ENCODE peak calls at places on chromosomes 16 and 17, in eight cellular contexts. K, J, M, V, X, I, O and T are unnamed samples.

GRCh38 chr17:79988163-79988971 is 47.3 kb downstream of the TBC1D16 start:
- DNase-seq in K (peak), J (no peak), M (peak), V (peak), X (peak), I (peak), O (no peak), T (no peak)

GRCh38 chr17:67365762-67366192 is 600 bp downstream of the PSMD12 start:
- DNase-seq in K (no peak), J (no peak), M (peak), V (peak), X (peak), I (peak), O (peak), T (no peak)

GRCh38 chr17:34154916-34155730 is 100.0 kb upstream of the CCL2 start:
- DNase-seq in K (no peak), J (no peak), M (no peak), V (no peak), X (no peak), I (no peak), O (no peak), T (no peak)

GRCh38 chr17:35088647-35088910 is 25.1 kb upstream of the RFFL start:
- DNase-seq in K (no peak), J (no peak), M (no peak), V (no peak), X (no peak), I (no peak), O (no peak), T (no peak)

GRCh38 chr17:57985675-57985974 is 2.4 kb downstream of the VEZF1 start:
- DNase-seq in K (no peak), J (no peak), M (peak), V (peak), X (peak), I (peak), O (peak), T (no peak)

GRCh38 chr16:12535535-12536411 is 267.9 kb downstream of the CPPED1 start:
- DNase-seq in K (no peak), J (peak), M (no peak), V (no peak), X (no peak), I (no peak), O (no peak), T (no peak)

GRCh38 chr17:42192189-42193126 is 1.8 kb downstream of the GHDC start:
- DNase-seq in K (no peak), J (no peak), M (no peak), V (no peak), X (no peak), I (no peak), O (peak), T (no peak)

GRCh38 chr17:1120596-1121441 is 59.0 kb downstream of the ABR start:
- DNase-seq in K (no peak), J (no peak), M (no peak), V (no peak), X (no peak), I (no peak), O (no peak), T (peak)

GRCh38 chr17:71740866-71741265 is 380.0 kb upstream of the SOX9 start:
- DNase-seq in K (no peak), J (no peak), M (no peak), V (no peak), X (no peak), I (no peak), O (no peak), T (no peak)

GRCh38 chr16:65102326-65102725 is 19.5 kb downstream of the CDH11 start:
- DNase-seq in K (no peak), J (no peak), M (no peak), V (no peak), X (no peak), I (no peak), O (no peak), T (no peak)

GRCh38 chr17:80501739-80502577 is 25.6 kb upstream of the NPTX1 start:
- DNase-seq in K (no peak), J (no peak), M (peak), V (peak), X (peak), I (peak), O (no peak), T (no peak)

GRCh38 chr16:70686376-70687171 is 721 bp upstream of the MTSS2 start:
- DNase-seq in K (no peak), J (no peak), M (no peak), V (no peak), X (no peak), I (no peak), O (no peak), T (no peak)

GRCh38 chr16:72469932-72470331 is 298.0 kb upstream of the PMFBP1 start:
- DNase-seq in K (no peak), J (no peak), M (no peak), V (no peak), X (no peak), I (no peak), O (no peak), T (no peak)

GRCh38 chr16:27199747-27200146 is 3.6 kb upstream of the KDM8 start:
- DNase-seq in K (no peak), J (no peak), M (no peak), V (peak), X (no peak), I (no peak), O (peak), T (no peak)

GRCh38 chr17:6479626-6480324 is 35.5 kb downstream of the PIMREG start:
- DNase-seq in K (no peak), J (no peak), M (no peak), V (no peak), X (no peak), I (no peak), O (no peak), T (no peak)

GRCh38 chr17:68006797-68007196 is 10.5 kb upstream of the C17orf58 start:
- DNase-seq in K (no peak), J (no peak), M (no peak), V (no peak), X (no peak), I (no peak), O (no peak), T (no peak)

GRCh38 chr16:75532142-75532765 is 3.7 kb downstream of the CHST5 start:
- DNase-seq in K (no peak), J (no peak), M (no peak), V (no peak), X (no peak), I (no peak), O (no peak), T (no peak)

GRCh38 chr17:1643999-1644492 is 1.5 kb downstream of the SCARF1 start:
- DNase-seq in K (no peak), J (no peak), M (peak), V (no peak), X (no peak), I (no peak), O (no peak), T (no peak)

GRCh38 chr17:40415390-40415789 is 2.3 kb downstream of the TOP2A start:
- DNase-seq in K (no peak), J (no peak), M (no peak), V (peak), X (peak), I (no peak), O (peak), T (no peak)

GRCh38 chr16:11301645-11302513 is 20.7 kb upstream of the PRM1 start:
- DNase-seq in K (no peak), J (no peak), M (no peak), V (no peak), X (no peak), I (no peak), O (no peak), T (no peak)

GRCh38 chr17:4679652-4680051 is 24.3 kb downstream of the PELP1 start:
- DNase-seq in K (no peak), J (no peak), M (peak), V (peak), X (peak), I (peak), O (no peak), T (no peak)

GRCh38 chr17:78394209-78394608 is 15.8 kb downstream of the PGS1 start:
- DNase-seq in K (no peak), J (no peak), M (no peak), V (no peak), X (no peak), I (no peak), O (no peak), T (no peak)

GRCh38 chr16:57757326-57757786 is 21.8 kb downstream of the KATNB1 start:
- DNase-seq in K (peak), J (peak), M (peak), V (peak), X (peak), I (peak), O (peak), T (peak)

GRCh38 chr16:1470543-1471251 is 4.1 kb downstream of the CLCN7 start:
- DNase-seq in K (no peak), J (no peak), M (no peak), V (peak), X (peak), I (no peak), O (peak), T (no peak)

GRCh38 chr16:28212532-28212873 is 738 bp upstream of the XPO6 start:
- DNase-seq in K (no peak), J (no peak), M (peak), V (peak), X (peak), I (no peak), O (no peak), T (no peak)

GRCh38 chr17:15380447-15380846 is 39.0 kb upstream of the TEKT3 start:
- DNase-seq in K (no peak), J (no peak), M (no peak), V (no peak), X (no peak), I (no peak), O (no peak), T (no peak)

GRCh38 chr17:63985387-63986140 is 12.6 kb upstream of the PRR29 start:
- DNase-seq in K (no peak), J (no peak), M (no peak), V (no peak), X (no peak), I (no peak), O (no peak), T (no peak)

GRCh38 chr17:29219378-29220047 is 27.1 kb upstream of the CRYBA1 start:
- DNase-seq in K (peak), J (peak), M (peak), V (peak), X (peak), I (peak), O (peak), T (peak)

GRCh38 chr17:52751051-52751450 is 592.5 kb upstream of the CA10 start:
- DNase-seq in K (no peak), J (no peak), M (no peak), V (no peak), X (no peak), I (no peak), O (no peak), T (no peak)

GRCh38 chr17:47810200-47810821 is 11.3 kb downstream of the OSBPL7 start:
- DNase-seq in K (peak), J (no peak), M (peak), V (peak), X (peak), I (peak), O (no peak), T (peak)

GRCh38 chr17:68344701-68345136 is 53.4 kb downstream of the ARSG start:
- DNase-seq in K (no peak), J (peak), M (no peak), V (no peak), X (no peak), I (no peak), O (peak), T (peak)

GRCh38 chr17:64357191-64357981 is 33.3 kb downstream of the PECAM1 start:
- DNase-seq in K (peak), J (no peak), M (no peak), V (peak), X (peak), I (peak), O (peak), T (no peak)

GRCh38 chr17:21460358-21460757 is 84.2 kb downstream of the KCNJ12 start:
- DNase-seq in K (peak), J (no peak), M (no peak), V (no peak), X (peak), I (no peak), O (no peak), T (no peak)

GRCh38 chr17:9971991-9972390 is 66.9 kb upstream of the RCVRN start:
- DNase-seq in K (peak), J (no peak), M (no peak), V (no peak), X (peak), I (no peak), O (no peak), T (no peak)